ENCODE peak calls at places on chromosomes 7 and 10, in nine cellular contexts. One of them, this sample, is unnamed. For H3K9me3, the result is how much of the 10 kb centered on the place peaks cover.

GRCh38 chr10:69217119-69217754 is 2.9 kb upstream of the HKDC1 start:
- DNase-seq in fibroblast of lung: peak
- DNase-seq in neuronal stem cell: no peak
- DNase-seq in mammary epithelial cell: peak
- DNase-seq in BE2C: no peak
- DNase-seq in left ventricle myocardium inferior: no peak
- DNase-seq in kidney: no peak
- DNase-seq in breast epithelium: no peak
- DNase-seq in right lobe of liver: no peak
- DNase-seq in this sample: no peak

GRCh38 chr10:72291019-72291532 is 17.4 kb downstream of the DDIT4 start:
- DNase-seq in right lobe of liver: no peak
- DNase-seq in BE2C: no peak
- DNase-seq in neuronal stem cell: no peak
- DNase-seq in left ventricle myocardium inferior: no peak
- DNase-seq in kidney: no peak
- DNase-seq in fibroblast of lung: no peak
- DNase-seq in mammary epithelial cell: peak
- DNase-seq in breast epithelium: no peak
- DNase-seq in this sample: no peak

GRCh38 chr10:101067356-101068083 is 5.7 kb downstream of the KAZALD1 start:
- DNase-seq in neuronal stem cell: peak
- DNase-seq in breast epithelium: peak
- DNase-seq in kidney: peak
- DNase-seq in BE2C: peak
- DNase-seq in fibroblast of lung: peak
- DNase-seq in right lobe of liver: peak
- DNase-seq in left ventricle myocardium inferior: peak
- DNase-seq in mammary epithelial cell: peak
- DNase-seq in this sample: peak

GRCh38 chr7:143429770-143430698 is 13.2 kb upstream of the TAS2R60 start:
- DNase-seq in kidney: no peak
- DNase-seq in mammary epithelial cell: no peak
- DNase-seq in breast epithelium: no peak
- DNase-seq in BE2C: no peak
- DNase-seq in left ventricle myocardium inferior: no peak
- DNase-seq in right lobe of liver: no peak
- DNase-seq in neuronal stem cell: no peak
- DNase-seq in fibroblast of lung: peak
- DNase-seq in this sample: no peak

GRCh38 chr7:151087247-151088018 is 1.2 kb downstream of the AGAP3 start:
- DNase-seq in kidney: peak
- DNase-seq in neuronal stem cell: no peak
- DNase-seq in BE2C: peak
- DNase-seq in fibroblast of lung: peak
- DNase-seq in mammary epithelial cell: peak
- DNase-seq in right lobe of liver: peak
- DNase-seq in breast epithelium: no peak
- DNase-seq in left ventricle myocardium inferior: peak
- DNase-seq in this sample: peak

GRCh38 chr7:41881313-41882130 is 178.6 kb upstream of the INHBA start:
- DNase-seq in left ventricle myocardium inferior: no peak
- DNase-seq in BE2C: no peak
- DNase-seq in mammary epithelial cell: no peak
- DNase-seq in neuronal stem cell: no peak
- DNase-seq in kidney: no peak
- DNase-seq in fibroblast of lung: peak
- DNase-seq in right lobe of liver: peak
- DNase-seq in breast epithelium: no peak
- DNase-seq in this sample: no peak

GRCh38 chr7:84841809-84842208 is 345.0 kb downstream of the SEMA3D start:
- DNase-seq in right lobe of liver: no peak
- DNase-seq in BE2C: no peak
- DNase-seq in kidney: no peak
- DNase-seq in breast epithelium: no peak
- DNase-seq in fibroblast of lung: peak
- DNase-seq in mammary epithelial cell: no peak
- DNase-seq in left ventricle myocardium inferior: no peak
- DNase-seq in neuronal stem cell: no peak
- DNase-seq in this sample: no peak

GRCh38 chr7:82382276-82382675 is 61.3 kb downstream of the CACNA2D1 start:
- DNase-seq in BE2C: no peak
- DNase-seq in fibroblast of lung: no peak
- DNase-seq in right lobe of liver: no peak
- DNase-seq in left ventricle myocardium inferior: no peak
- DNase-seq in mammary epithelial cell: peak
- DNase-seq in kidney: no peak
- DNase-seq in neuronal stem cell: peak
- DNase-seq in breast epithelium: no peak
- DNase-seq in this sample: no peak

GRCh38 chr10:102480396-102480795 is 22.1 kb downstream of the ACTR1A start:
- DNase-seq in fibroblast of lung: no peak
- DNase-seq in right lobe of liver: no peak
- DNase-seq in neuronal stem cell: no peak
- DNase-seq in mammary epithelial cell: no peak
- DNase-seq in BE2C: no peak
- DNase-seq in kidney: peak
- DNase-seq in breast epithelium: no peak
- DNase-seq in left ventricle myocardium inferior: no peak
- DNase-seq in this sample: no peak

GRCh38 chr10:103231047-103231551 is 14.6 kb upstream of the RPEL1 start:
- DNase-seq in mammary epithelial cell: peak
- DNase-seq in breast epithelium: peak
- DNase-seq in kidney: no peak
- DNase-seq in fibroblast of lung: peak
- DNase-seq in BE2C: no peak
- DNase-seq in left ventricle myocardium inferior: no peak
- DNase-seq in right lobe of liver: no peak
- DNase-seq in neuronal stem cell: peak
- DNase-seq in this sample: peak

GRCh38 chr10:84820121-84820520 is 491.7 kb downstream of the CCSER2 start:
- DNase-seq in mammary epithelial cell: no peak
- DNase-seq in left ventricle myocardium inferior: no peak
- DNase-seq in breast epithelium: no peak
- DNase-seq in right lobe of liver: no peak
- DNase-seq in fibroblast of lung: no peak
- DNase-seq in neuronal stem cell: no peak
- DNase-seq in BE2C: no peak
- DNase-seq in kidney: no peak
- DNase-seq in this sample: no peak

GRCh38 chr7:28151965-28152364 is 28.6 kb downstream of the JAZF1 start:
- DNase-seq in BE2C: no peak
- DNase-seq in mammary epithelial cell: peak
- DNase-seq in kidney: no peak
- DNase-seq in left ventricle myocardium inferior: no peak
- DNase-seq in neuronal stem cell: no peak
- DNase-seq in fibroblast of lung: peak
- DNase-seq in right lobe of liver: no peak
- DNase-seq in breast epithelium: no peak
- DNase-seq in this sample: no peak

GRCh38 chr7:100015232-100016208 is at the start of gene ZKSCAN1:
- DNase-seq in mammary epithelial cell: peak
- DNase-seq in neuronal stem cell: peak
- DNase-seq in BE2C: peak
- DNase-seq in kidney: peak
- DNase-seq in left ventricle myocardium inferior: peak
- DNase-seq in fibroblast of lung: peak
- DNase-seq in breast epithelium: peak
- DNase-seq in right lobe of liver: peak
- DNase-seq in this sample: peak

GRCh38 chr7:100016209-100016901 is 959 bp downstream of the ZKSCAN1 start:
- DNase-seq in BE2C: no peak
- DNase-seq in left ventricle myocardium inferior: no peak
- DNase-seq in right lobe of liver: no peak
- DNase-seq in kidney: no peak
- DNase-seq in neuronal stem cell: no peak
- DNase-seq in breast epithelium: no peak
- DNase-seq in mammary epithelial cell: peak
- DNase-seq in fibroblast of lung: no peak
- DNase-seq in this sample: no peak

GRCh38 chr7:100017875-100018274 is 2.5 kb downstream of the ZKSCAN1 start:
- DNase-seq in breast epithelium: no peak
- DNase-seq in mammary epithelial cell: no peak
- DNase-seq in BE2C: no peak
- DNase-seq in neuronal stem cell: no peak
- DNase-seq in kidney: no peak
- DNase-seq in fibroblast of lung: no peak
- DNase-seq in left ventricle myocardium inferior: no peak
- DNase-seq in right lobe of liver: no peak
- DNase-seq in this sample: no peak

GRCh38 chr7:100019908-100020307 is 4.5 kb downstream of the ZKSCAN1 start:
- DNase-seq in breast epithelium: no peak
- DNase-seq in neuronal stem cell: no peak
- DNase-seq in left ventricle myocardium inferior: no peak
- DNase-seq in BE2C: no peak
- DNase-seq in right lobe of liver: no peak
- DNase-seq in kidney: no peak
- DNase-seq in fibroblast of lung: no peak
- DNase-seq in mammary epithelial cell: no peak
- DNase-seq in this sample: no peak

GRCh38 chr7:100017300-100017699 is 1.9 kb downstream of the ZKSCAN1 start:
- DNase-seq in left ventricle myocardium inferior: no peak
- DNase-seq in BE2C: no peak
- DNase-seq in neuronal stem cell: no peak
- DNase-seq in right lobe of liver: peak
- DNase-seq in kidney: no peak
- DNase-seq in fibroblast of lung: no peak
- DNase-seq in breast epithelium: no peak
- DNase-seq in mammary epithelial cell: no peak
- DNase-seq in this sample: no peak
- H3K4me3 ChIP-seq in left ventricle myocardium inferior: peak
- H3K4me3 ChIP-seq in BE2C: no peak
- H3K4me3 ChIP-seq in neuronal stem cell: no peak
- H3K4me3 ChIP-seq in right lobe of liver: peak
- H3K4me3 ChIP-seq in kidney: peak
- H3K4me3 ChIP-seq in fibroblast of lung: no peak
- H3K4me3 ChIP-seq in breast epithelium: peak
- H3K4me3 ChIP-seq in mammary epithelial cell: no peak
- H3K4me3 ChIP-seq in this sample: no peak

DNA sequence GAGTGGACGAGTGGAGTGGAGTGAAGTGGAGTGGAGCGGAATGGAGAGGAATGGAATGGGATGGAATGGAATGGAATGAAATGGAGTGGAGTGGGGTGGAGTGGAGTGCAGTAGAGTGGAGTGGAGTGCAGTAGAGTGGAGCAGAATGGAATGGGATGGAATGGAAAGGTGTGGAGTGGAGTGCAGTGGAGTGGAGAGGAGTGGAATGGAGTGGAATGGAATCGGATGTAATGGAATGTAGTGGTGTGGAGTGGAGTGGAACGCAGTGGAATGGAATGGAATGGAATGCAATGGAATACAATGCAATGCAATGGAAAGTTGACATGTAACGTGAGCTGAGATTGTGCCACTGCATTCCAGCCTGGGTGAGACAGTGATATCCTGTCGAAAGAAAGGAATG is 46.4 kb downstream of the ZNF716 start:
- DNase-seq in left ventricle myocardium inferior: no peak
- DNase-seq in BE2C: no peak
- DNase-seq in fibroblast of lung: no peak
- DNase-seq in breast epithelium: no peak
- DNase-seq in neuronal stem cell: no peak
- DNase-seq in right lobe of liver: no peak
- DNase-seq in kidney: no peak
- DNase-seq in mammary epithelial cell: no peak
- DNase-seq in this sample: no peak
- H3K9me3 ChIP-seq in left ventricle myocardium inferior: half or more
- H3K9me3 ChIP-seq in BE2C: under half
- H3K9me3 ChIP-seq in fibroblast of lung: under half
- H3K9me3 ChIP-seq in breast epithelium: under half
- H3K9me3 ChIP-seq in neuronal stem cell: under half
- H3K9me3 ChIP-seq in right lobe of liver: under half
- H3K9me3 ChIP-seq in kidney: under half
- H3K9me3 ChIP-seq in mammary epithelial cell: half or more
- H3K9me3 ChIP-seq in this sample: under half

GRCh38 chr7:44995555-44996493 is 4.2 kb upstream of the CCM2 start:
- DNase-seq in neuronal stem cell: no peak
- DNase-seq in breast epithelium: no peak
- DNase-seq in right lobe of liver: no peak
- DNase-seq in fibroblast of lung: no peak
- DNase-seq in left ventricle myocardium inferior: no peak
- DNase-seq in mammary epithelial cell: no peak
- DNase-seq in kidney: peak
- DNase-seq in BE2C: no peak
- DNase-seq in this sample: no peak

GRCh38 chr7:45000096-45001032 is at the start of gene CCM2:
- DNase-seq in left ventricle myocardium inferior: peak
- DNase-seq in right lobe of liver: peak
- DNase-seq in neuronal stem cell: no peak
- DNase-seq in breast epithelium: no peak
- DNase-seq in kidney: peak
- DNase-seq in fibroblast of lung: peak
- DNase-seq in mammary epithelial cell: no peak
- DNase-seq in BE2C: peak
- DNase-seq in this sample: peak

GRCh38 chr7:45001138-45001694 is 1.2 kb downstream of the CCM2 start:
- DNase-seq in breast epithelium: no peak
- DNase-seq in right lobe of liver: peak
- DNase-seq in BE2C: no peak
- DNase-seq in kidney: peak
- DNase-seq in neuronal stem cell: no peak
- DNase-seq in fibroblast of lung: peak
- DNase-seq in mammary epithelial cell: peak
- DNase-seq in left ventricle myocardium inferior: no peak
- DNase-seq in this sample: no peak

GRCh38 chr7:44999245-45000095 is 531 bp upstream of the CCM2 start:
- DNase-seq in BE2C: peak
- DNase-seq in mammary epithelial cell: peak
- DNase-seq in breast epithelium: peak
- DNase-seq in right lobe of liver: peak
- DNase-seq in fibroblast of lung: peak
- DNase-seq in left ventricle myocardium inferior: peak
- DNase-seq in kidney: peak
- DNase-seq in neuronal stem cell: peak
- DNase-seq in this sample: peak

GRCh38 chr7:44998153-44998871 is 1.7 kb upstream of the CCM2 start:
- DNase-seq in kidney: no peak
- DNase-seq in BE2C: no peak
- DNase-seq in left ventricle myocardium inferior: no peak
- DNase-seq in mammary epithelial cell: no peak
- DNase-seq in breast epithelium: no peak
- DNase-seq in neuronal stem cell: no peak
- DNase-seq in right lobe of liver: no peak
- DNase-seq in fibroblast of lung: no peak
- DNase-seq in this sample: no peak
- H3K4me3 ChIP-seq in kidney: no peak
- H3K4me3 ChIP-seq in BE2C: peak
- H3K4me3 ChIP-seq in left ventricle myocardium inferior: peak
- H3K4me3 ChIP-seq in mammary epithelial cell: no peak
- H3K4me3 ChIP-seq in breast epithelium: peak
- H3K4me3 ChIP-seq in neuronal stem cell: no peak
- H3K4me3 ChIP-seq in right lobe of liver: peak
- H3K4me3 ChIP-seq in fibroblast of lung: peak
- H3K4me3 ChIP-seq in this sample: peak

GRCh38 chr10:94027197-94027596 is 33.5 kb downstream of the PLCE1 start:
- DNase-seq in neuronal stem cell: no peak
- DNase-seq in breast epithelium: no peak
- DNase-seq in fibroblast of lung: no peak
- DNase-seq in left ventricle myocardium inferior: no peak
- DNase-seq in right lobe of liver: no peak
- DNase-seq in mammary epithelial cell: no peak
- DNase-seq in BE2C: no peak
- DNase-seq in kidney: no peak
- DNase-seq in this sample: peak

GRCh38 chr10:94024407-94024806 is 30.7 kb downstream of the PLCE1 start:
- DNase-seq in right lobe of liver: no peak
- DNase-seq in breast epithelium: no peak
- DNase-seq in fibroblast of lung: no peak
- DNase-seq in left ventricle myocardium inferior: no peak
- DNase-seq in neuronal stem cell: no peak
- DNase-seq in BE2C: no peak
- DNase-seq in kidney: no peak
- DNase-seq in mammary epithelial cell: no peak
- DNase-seq in this sample: no peak

GRCh38 chr10:94029955-94030354 is 36.2 kb downstream of the PLCE1 start:
- DNase-seq in neuronal stem cell: no peak
- DNase-seq in right lobe of liver: no peak
- DNase-seq in left ventricle myocardium inferior: no peak
- DNase-seq in mammary epithelial cell: no peak
- DNase-seq in kidney: no peak
- DNase-seq in breast epithelium: no peak
- DNase-seq in fibroblast of lung: no peak
- DNase-seq in BE2C: no peak
- DNase-seq in this sample: no peak
- H3K9me3 ChIP-seq in neuronal stem cell: under half
- H3K9me3 ChIP-seq in right lobe of liver: under half
- H3K9me3 ChIP-seq in left ventricle myocardium inferior: half or more
- H3K9me3 ChIP-seq in mammary epithelial cell: under half
- H3K9me3 ChIP-seq in kidney: under half
- H3K9me3 ChIP-seq in breast epithelium: under half
- H3K9me3 ChIP-seq in fibroblast of lung: under half
- H3K9me3 ChIP-seq in BE2C: under half
- H3K9me3 ChIP-seq in this sample: under half

This sample was measured in MG63.